ENCODE peak calls at places on chromosomes 11 and 22, in nine cellular contexts. D is H1, V is HCT116, W is adrenal gland, U is A549, G is thoracic aorta, Q is left ventricle myocardium inferior, K is MM.1S, S is fibroblast of lung. O is an unnamed sample.

GRCh38 chr11:116928102-116928777 is 90.8 kb upstream of the APOA1 start:
- DNase-seq in W (no peak), Q (no peak), V (no peak), K (peak; percentile 57), U (no peak), S (no peak), D (no peak), G (no peak), O (no peak)

GRCh38 chr11:119130662-119131061 is 9.3 kb downstream of the HINFP start:
- DNase-seq in K (no peak), Q (no peak), W (peak; percentile 54), G (no peak), U (no peak), S (no peak), D (no peak), V (no peak), O (no peak)

GRCh38 chr22:44046485-44047141 is 22.5 kb downstream of the PARVB start:
- DNase-seq in K (no peak), Q (peak; percentile 57), G (no peak), V (no peak), U (no peak), D (no peak), S (no peak), W (no peak), O (no peak)

GRCh38 chr11:105466582-105467228 is 143.2 kb upstream of the GRIA4 start:
- DNase-seq in K (no peak), G (no peak), Q (no peak), W (no peak), U (no peak), D (no peak), S (peak; percentile 78), V (peak; percentile 16), O (no peak)

GRCh38 chr11:23112987-23113886 is 253.0 kb upstream of the CCDC179 start:
- DNase-seq in U (peak; percentile 43), W (peak; percentile 49), D (peak; percentile 52), G (no peak), Q (no peak), V (no peak), S (peak; percentile 68), K (peak; percentile 59), O (no peak)

GRCh38 chr11:45104006-45104789 is 42.2 kb upstream of the PRDM11 start:
- DNase-seq in S (no peak), D (peak; percentile 31), V (no peak), K (no peak), W (no peak), G (no peak), U (no peak), Q (no peak), O (no peak)

GRCh38 chr11:129726179-129726578 is 89.5 kb upstream of the TMEM45B start:
- DNase-seq in D (no peak), K (no peak), S (no peak), Q (no peak), U (no peak), V (no peak), G (no peak), W (no peak), O (no peak)

GRCh38 chr11:11581493-11581880 is 40.3 kb downstream of the GALNT18 start:
- DNase-seq in G (no peak), K (no peak), Q (no peak), W (no peak), U (no peak), D (peak; percentile 32), V (no peak), S (no peak), O (no peak)

GRCh38 chr22:45887202-45888131 is 89.5 kb downstream of the WNT7B start:
- DNase-seq in K (no peak), V (no peak), D (no peak), W (no peak), S (no peak), U (no peak), Q (peak; percentile 7), G (no peak), O (no peak)

GRCh38 chr22:49230194-49230577 is 597.5 kb downstream of the BRD1 start:
- DNase-seq in W (no peak), Q (no peak), K (no peak), G (no peak), S (no peak), U (no peak), V (no peak), D (peak; percentile 70), O (peak; percentile 48)

GRCh38 chr22:42296381-42296853 is 26.0 kb upstream of the TCF20 start:
- DNase-seq in W (peak; percentile 46), U (no peak), D (no peak), G (no peak), Q (peak; percentile 51), S (no peak), K (no peak), V (no peak), O (no peak)

GRCh38 chr11:76313913-76314740 is 66.8 kb downstream of the THAP12 start:
- DNase-seq in Q (no peak), G (no peak), K (no peak), V (no peak), W (no peak), S (peak; percentile 14), U (no peak), D (no peak), O (no peak)

DNA sequence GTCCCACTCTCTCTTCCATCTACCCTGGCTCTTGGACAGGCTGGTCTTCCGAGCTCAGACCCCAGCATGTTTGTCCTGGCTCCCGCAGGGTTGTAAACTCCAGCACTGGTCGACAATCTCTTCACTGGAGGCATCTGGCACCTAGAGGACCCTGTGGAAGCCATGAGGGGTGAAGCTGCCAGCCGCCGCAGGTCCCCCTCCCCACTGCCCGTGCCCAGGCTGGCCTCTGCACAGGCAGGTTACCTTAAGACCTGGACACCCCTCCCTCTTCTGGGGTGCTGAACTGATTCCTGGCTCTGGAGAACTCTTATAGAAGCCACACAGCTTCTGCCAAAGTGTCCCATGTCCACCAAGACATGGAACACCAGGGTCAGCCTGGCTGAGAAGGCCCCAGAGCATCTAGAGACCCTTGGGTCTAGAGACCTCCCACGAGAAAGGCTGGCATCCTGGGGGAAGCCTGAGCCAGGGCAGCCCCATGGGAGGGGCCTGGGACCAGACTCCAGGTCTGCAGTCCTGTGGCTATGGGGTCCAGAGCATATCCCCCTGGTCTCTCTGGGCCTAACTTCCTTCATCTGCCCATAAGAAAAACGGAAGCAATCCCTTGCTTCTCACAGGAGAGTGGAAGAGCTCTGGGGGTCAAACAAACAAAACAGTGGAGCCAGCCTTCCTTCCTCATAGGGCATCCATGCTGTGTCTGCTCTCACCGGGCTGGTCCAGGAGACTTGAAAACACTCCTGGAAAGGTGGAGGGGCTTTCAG is 30.6 kb downstream of the LMO1 start:
- DNase-seq in K (no peak), G (no peak), S (no peak), U (no peak), D (no peak), V (no peak), W (no peak), Q (no peak), O (no peak)
- H3K4me1 ChIP-seq in K (peaks cover 15% of the 10 kb centered on the region), G (no peaks in the 10 kb centered on the region), S (no peaks in the 10 kb centered on the region), U (peaks cover 42% of the 10 kb centered on the region), D (no peaks in the 10 kb centered on the region), V (peaks cover 14% of the 10 kb centered on the region), W (peaks cover 11% of the 10 kb centered on the region), Q (peaks cover 13% of the 10 kb centered on the region), O (no peaks in the 10 kb centered on the region)

DNA sequence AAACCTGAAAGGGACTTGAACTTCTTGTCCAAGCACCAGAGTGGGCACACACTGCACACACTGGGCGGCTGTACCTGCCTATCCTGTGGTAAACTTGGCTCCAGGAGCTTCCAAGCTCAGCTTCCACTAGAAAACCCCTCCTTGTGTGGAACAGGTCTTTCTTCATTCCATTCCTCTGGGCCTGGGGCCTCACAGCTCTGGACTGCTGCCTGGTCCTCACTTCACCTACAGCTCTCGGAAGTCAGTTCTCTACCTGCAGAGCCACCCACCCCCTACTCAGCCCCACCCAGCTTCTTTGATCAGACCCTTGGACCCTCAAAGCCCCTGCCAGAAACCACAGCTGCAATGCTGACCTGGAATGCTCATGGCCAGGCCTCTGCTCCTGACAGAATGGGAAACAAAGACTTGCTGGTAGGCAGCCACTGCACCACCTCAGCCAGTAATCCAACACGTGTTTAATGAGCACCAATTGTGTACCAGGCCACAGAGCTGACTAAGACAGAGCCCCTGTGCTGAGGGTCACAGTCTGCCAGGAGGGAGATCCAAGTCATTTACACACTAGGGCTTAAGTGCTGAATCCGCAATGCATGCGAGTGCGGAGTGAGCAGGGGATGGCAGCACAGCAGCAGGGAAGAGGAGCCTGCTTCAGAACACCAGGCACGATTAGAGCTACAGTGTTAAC is 4.7 kb downstream of the GNB1L start:
- DNase-seq in D (no peak), W (no peak), G (no peak), U (no peak), Q (no peak), V (peak; percentile 46), S (no peak), K (no peak), O (no peak)
- H3K27ac ChIP-seq in D (no peak overlapping the region), W (no peak overlapping the region), G (no peak overlapping the region), U (peak overlapping the region; percentile 13), Q (no peak overlapping the region), V (peak overlapping the region; percentile 78), S (no peak overlapping the region), K (peak overlapping the region; percentile 86), O (no peak overlapping the region)

GRCh38 chr22:22711532-22711913 is 67.1 kb downstream of the GGTLC2 start:
- DNase-seq in V (no peak), S (no peak), W (no peak), D (no peak), Q (no peak), K (no peak), G (no peak), U (no peak), O (no peak)
- H3K4me3 ChIP-seq in V (no peak overlapping the region), S (no peak overlapping the region), W (no peak overlapping the region), D (no peak overlapping the region), Q (no peak overlapping the region), K (no peak overlapping the region), G (no peak overlapping the region), U (no peak overlapping the region), O (no peak overlapping the region)

GRCh38 chr11:61526229-61526628 is 17.7 kb downstream of the LRRC10B start:
- DNase-seq in S (no peak), K (no peak), D (no peak), G (no peak), U (no peak), V (no peak), Q (no peak), W (no peak), O (no peak)

GRCh38 chr11:61522881-61523280 is 14.3 kb downstream of the LRRC10B start:
- DNase-seq in W (no peak), K (no peak), V (no peak), S (no peak), D (no peak), U (no peak), Q (no peak), G (no peak), O (no peak)

GRCh38 chr11:61524963-61525587 is 16.5 kb downstream of the LRRC10B start:
- DNase-seq in W (no peak), K (no peak), Q (peak; percentile 36), S (no peak), D (no peak), V (no peak), U (no peak), G (no peak), O (no peak)

GRCh38 chr11:61526956-61527731 is 18.6 kb downstream of the LRRC10B start:
- DNase-seq in S (no peak), V (no peak), Q (no peak), K (no peak), D (no peak), U (no peak), G (no peak), W (peak; percentile 23), O (no peak)

DNA sequence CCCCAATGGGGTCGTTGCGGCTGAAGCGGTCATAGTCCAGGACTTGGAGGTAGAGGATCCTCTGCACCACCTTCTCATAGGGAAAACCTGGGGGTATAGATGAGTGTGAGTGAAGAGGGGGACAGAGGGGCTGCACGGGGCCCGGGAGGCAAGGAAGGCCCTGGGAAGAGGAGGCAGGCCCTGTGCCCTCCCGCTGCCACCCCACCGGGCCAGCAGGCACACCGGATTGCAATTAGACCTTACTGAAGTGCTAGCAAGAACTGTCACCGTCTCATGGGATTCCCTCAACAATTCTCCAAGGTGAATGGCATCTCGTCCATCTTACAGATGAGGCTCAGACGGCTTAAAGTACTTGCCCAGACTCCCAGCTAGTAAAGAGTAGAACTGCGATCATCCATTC is 15.9 kb downstream of the LRRC10B start:
- DNase-seq in U (no peak), G (no peak), S (no peak), Q (no peak), D (no peak), W (no peak), K (no peak), V (no peak), O (no peak)
- H3K4me1 ChIP-seq in U (no peaks in the 10 kb centered on the region), G (no peaks in the 10 kb centered on the region), S (no peaks in the 10 kb centered on the region), Q (peaks cover 24% of the 10 kb centered on the region), D (peaks cover 2% of the 10 kb centered on the region), W (peaks cover 1% of the 10 kb centered on the region), K (no peaks in the 10 kb centered on the region), V (no peaks in the 10 kb centered on the region), O (no peaks in the 10 kb centered on the region)